ENCODE peak calls at places on chromosomes 4 and X, in five cellular contexts. W is transverse colon, E is breast epithelium, F is sigmoid colon, H is stomach. D is an unnamed sample.

GRCh38 chr4:3074846-3075651 is 568 bp downstream of the HTT start:
- DNase-seq in H (peak; percentile 42), W (peak; percentile 64), F (peak; percentile 73), E (peak; percentile 63), D (no peak)

GRCh38 chr4:125123710-125124109 is 191.0 kb upstream of the FAT4 start:
- DNase-seq in H (no peak), E (no peak), W (no peak), F (no peak), D (no peak)

GRCh38 chr4:108628411-108628810 is 8.0 kb downstream of the RPL34 start:
- DNase-seq in E (no peak), F (no peak), W (no peak), H (no peak), D (no peak)

GRCh38 chr4:633976-634598 is 8.7 kb downstream of the PDE6B start:
- DNase-seq in F (peak; percentile 50), W (no peak), H (no peak), E (no peak), D (no peak)

GRCh38 chrX:26649534-26649933 is 433.6 kb downstream of the MAGEB5 start:
- DNase-seq in H (no peak), W (no peak), E (no peak), F (no peak), D (no peak)

GRCh38 chrX:45381366-45381765 is 180.7 kb upstream of the DIPK2B start:
- DNase-seq in H (no peak), W (no peak), F (no peak), E (no peak), D (no peak)

GRCh38 chrX:8364369-8365141 is 100.1 kb upstream of the VCX3B start:
- DNase-seq in W (no peak), F (no peak), E (no peak), H (peak; percentile 37), D (no peak)

GRCh38 chr4:52545099-52546069 is 113.7 kb downstream of the USP46 start:
- DNase-seq in H (peak; percentile 85), E (peak; percentile 80), W (peak; percentile 79), F (peak; percentile 86), D (no peak)

GRCh38 chr4:89410687-89411086 is 103.1 kb upstream of the GPRIN3 start:
- DNase-seq in F (no peak), W (no peak), H (no peak), E (no peak), D (no peak)

GRCh38 chr4:135032670-135033069 is 831.1 kb upstream of the PABPC4L start:
- DNase-seq in W (no peak), H (no peak), F (no peak), E (no peak), D (no peak)

GRCh38 chrX:43065978-43066377 is 288.0 kb upstream of the PPP1R2C start:
- DNase-seq in F (no peak), E (no peak), W (no peak), H (no peak), D (no peak)

GRCh38 chrX:103051260-103051789 is 12.6 kb downstream of the BEX1 start:
- DNase-seq in W (no peak), E (no peak), H (no peak), F (no peak), D (no peak)

GRCh38 chr4:25823632-25824031 is 39.2 kb downstream of the SEL1L3 start:
- DNase-seq in H (no peak), F (no peak), E (no peak), W (no peak), D (no peak)

GRCh38 chrX:15206306-15206705 is 63.6 kb downstream of the ASB9 start:
- DNase-seq in E (no peak), F (no peak), H (no peak), W (no peak), D (no peak)

GRCh38 chrX:119529355-119530276 is 35.6 kb downstream of the STEEP1 start:
- DNase-seq in E (no peak), H (no peak), F (no peak), W (no peak), D (no peak)

GRCh38 chr4:105550641-105551040 is 1.8 kb upstream of the ARHGEF38 start:
- DNase-seq in E (no peak), W (peak; percentile 11), F (no peak), H (no peak), D (no peak)

GRCh38 chr4:127788517-127788916 is 6.4 kb downstream of the HSPA4L start:
- DNase-seq in H (no peak), W (no peak), E (no peak), F (no peak), D (no peak)

GRCh38 chr4:112517067-112517588 is 1.1 kb upstream of the NEUROG2 start:
- DNase-seq in W (no peak), E (no peak), F (no peak), H (no peak), D (no peak)

GRCh38 chr4:96097693-96098092 is 257.8 kb downstream of the PDHA2 start:
- DNase-seq in F (no peak), H (no peak), E (no peak), W (no peak), D (no peak)

GRCh38 chr4:14025891-14026290 is 398.4 kb upstream of the BOD1L1 start:
- DNase-seq in F (no peak), W (no peak), E (no peak), H (no peak), D (no peak)

GRCh38 chr4:152485726-152486276 is 50.1 kb downstream of the FBXW7 start:
- DNase-seq in H (no peak), E (no peak), F (no peak), W (no peak), D (no peak)

DNA sequence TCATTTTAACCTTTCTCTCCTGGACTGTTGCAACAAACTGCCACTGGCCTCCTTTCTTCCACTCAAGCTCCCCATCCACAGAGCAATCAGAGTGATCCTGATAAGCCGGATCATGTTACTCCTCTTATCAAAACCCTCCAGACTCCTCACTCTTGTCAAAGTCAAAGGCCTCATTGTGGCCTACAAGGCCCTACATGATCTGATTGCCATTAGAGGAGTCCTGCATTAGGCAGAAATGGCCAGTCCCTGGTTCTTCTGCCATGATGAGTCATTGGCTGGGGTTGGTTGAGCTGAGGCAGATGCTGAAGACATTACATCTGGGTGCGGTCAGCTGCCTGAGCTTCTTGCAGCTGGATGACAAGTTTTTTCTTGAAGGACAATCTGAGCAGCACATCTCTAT is 32.7 kb upstream of the CASK start:
- DNase-seq in W (no peak), H (no peak), F (no peak), E (no peak), D (no peak)
- TF ChIP-seq POLR2AphosphoS5 in W (no peak), H (no peak), F (no peak), E (no peak), D (no peak)

DNA sequence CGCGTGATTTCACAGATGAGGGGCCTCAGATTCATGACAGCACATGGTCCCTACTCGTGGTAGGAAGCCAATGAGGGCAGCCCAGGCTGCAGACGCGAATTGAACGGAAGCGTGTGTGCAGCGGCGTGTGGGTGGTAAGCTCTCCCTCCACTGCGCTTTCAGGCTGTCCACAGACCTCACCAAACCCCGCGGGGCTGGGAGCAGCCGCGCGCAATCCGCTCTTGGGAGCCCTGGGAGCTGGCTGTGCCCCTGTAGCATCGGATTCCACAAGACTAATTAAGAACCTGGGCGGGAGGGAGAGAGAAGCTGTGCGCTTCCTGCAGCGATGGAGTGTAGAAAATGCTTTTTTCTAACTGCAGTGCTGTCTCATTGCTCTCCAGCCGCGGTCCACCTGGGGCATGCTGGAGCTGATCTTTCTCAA is 134.9 kb downstream of the STOX2 start:
- DNase-seq in F (no peak), W (no peak), H (no peak), E (no peak), D (no peak)
- H3K4me3 ChIP-seq in F (no peak overlapping the region), W (no peak overlapping the region), H (peak overlapping the region; percentile 19), E (no peak overlapping the region), D (peak overlapping the region; percentile 21)

GRCh38 chrX:65634732-65635131 is 32.7 kb upstream of the MSN start:
- DNase-seq in F (no peak), E (no peak), W (no peak), H (no peak), D (no peak)

GRCh38 chrX:65630771-65631170 is 36.7 kb upstream of the MSN start:
- DNase-seq in F (no peak), W (no peak), E (no peak), H (no peak), D (no peak)

GRCh38 chrX:65637335-65637734 is 30.1 kb upstream of the MSN start:
- DNase-seq in E (no peak), W (peak; percentile 14), F (no peak), H (no peak), D (no peak)

GRCh38 chrX:65635824-65636223 is 31.6 kb upstream of the MSN start:
- DNase-seq in W (no peak), F (no peak), E (no peak), H (no peak), D (no peak)

GRCh38 chrX:65635371-65635770 is 32.1 kb upstream of the MSN start:
- DNase-seq in W (no peak), E (no peak), F (no peak), H (no peak), D (no peak)
- TF ChIP-seq POLR2AphosphoS5 in W (no peak), E (no peak), F (no peak), H (no peak), D (no peak)

DNA sequence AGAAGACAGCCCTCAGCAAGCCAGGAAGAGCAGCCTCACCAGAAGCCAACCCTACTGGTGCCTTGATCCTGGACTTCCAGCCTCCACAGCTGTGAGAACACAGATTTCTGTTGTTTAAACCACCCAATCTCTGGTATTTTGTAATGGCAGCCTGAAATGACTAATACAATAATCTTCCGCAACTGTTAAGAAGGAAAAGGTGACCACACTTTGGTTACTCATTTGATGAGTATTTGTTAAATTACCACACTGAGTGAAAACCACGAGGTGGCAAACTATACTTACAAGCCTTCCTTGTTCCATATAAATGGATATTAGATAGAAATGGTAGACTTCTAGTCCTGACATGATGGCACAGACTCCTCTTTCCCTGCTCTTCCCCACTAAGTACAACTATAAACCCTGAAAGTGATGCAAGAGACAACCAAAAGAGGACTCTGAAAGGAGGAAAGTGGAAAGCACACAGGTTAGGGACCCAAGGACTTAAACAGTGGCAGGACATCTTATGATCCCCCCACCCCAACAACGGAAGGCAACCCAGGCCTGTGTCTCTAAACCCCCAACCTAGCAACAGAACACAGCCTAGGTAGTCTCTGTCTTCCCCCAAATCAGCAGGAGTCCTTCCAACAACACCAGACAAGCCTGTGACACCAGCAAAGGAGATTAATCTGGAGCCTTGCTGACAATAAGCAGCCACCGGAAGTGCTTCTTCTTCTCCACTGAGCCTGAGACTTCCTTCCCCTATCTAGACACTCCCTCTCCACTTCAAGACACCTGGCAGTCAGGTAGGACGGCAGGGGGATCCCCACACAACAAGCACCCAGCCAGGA is 12.3 kb downstream of the ZNF182 start:
- DNase-seq in W (no peak), H (no peak), E (no peak), F (no peak), D (no peak)
- H3K4me3 ChIP-seq in W (no peak overlapping the region), H (no peak overlapping the region), E (no peak overlapping the region), F (no peak overlapping the region), D (no peak overlapping the region)

GRCh38 chrX:10199212-10199611 is 42.4 kb downstream of the CLCN4 start:
- DNase-seq in E (no peak), W (peak; percentile 29), F (peak; percentile 72), H (no peak), D (no peak)
- TF ChIP-seq POLR2AphosphoS5 in E (no peak), W (no peak), F (no peak), H (no peak), D (no peak)